ENCODE peak calls at places on chromosomes 13 and 19, in six cellular contexts. One of them, this sample, is unnamed.

GRCh38 chr19:34678421-34678820 is 943 bp downstream of the ZNF302 start:
- DNase-seq in heart right ventricle: no peak
- DNase-seq in nephron progenitor cell: no peak
- DNase-seq in dorsolateral prefrontal cortex: no peak
- DNase-seq in thoracic aorta: no peak
- DNase-seq in choroid plexus epithelial cell: no peak
- DNase-seq in this sample: no peak

GRCh38 chr13:43057653-43058317 is 34.4 kb downstream of the DNAJC15 start:
- DNase-seq in choroid plexus epithelial cell: peak; percentile 76
- DNase-seq in thoracic aorta: no peak
- DNase-seq in dorsolateral prefrontal cortex: no peak
- DNase-seq in heart right ventricle: no peak
- DNase-seq in nephron progenitor cell: no peak
- DNase-seq in this sample: no peak

GRCh38 chr13:39684531-39685137 is 29.2 kb downstream of the COG6 start:
- DNase-seq in dorsolateral prefrontal cortex: no peak
- DNase-seq in choroid plexus epithelial cell: peak; percentile 72
- DNase-seq in heart right ventricle: no peak
- DNase-seq in thoracic aorta: no peak
- DNase-seq in nephron progenitor cell: no peak
- DNase-seq in this sample: no peak

GRCh38 chr19:54158812-54159351 is 639 bp downstream of the LENG1 start:
- DNase-seq in heart right ventricle: no peak
- DNase-seq in thoracic aorta: no peak
- DNase-seq in choroid plexus epithelial cell: peak; percentile 35
- DNase-seq in nephron progenitor cell: no peak
- DNase-seq in dorsolateral prefrontal cortex: no peak
- DNase-seq in this sample: no peak

GRCh38 chr13:40125336-40125735 is 469.9 kb downstream of the COG6 start:
- DNase-seq in choroid plexus epithelial cell: no peak
- DNase-seq in thoracic aorta: no peak
- DNase-seq in dorsolateral prefrontal cortex: no peak
- DNase-seq in heart right ventricle: no peak
- DNase-seq in nephron progenitor cell: no peak
- DNase-seq in this sample: no peak

GRCh38 chr19:15265214-15265613 is 33.0 kb upstream of the EPHX3 start:
- DNase-seq in heart right ventricle: no peak
- DNase-seq in nephron progenitor cell: no peak
- DNase-seq in thoracic aorta: no peak
- DNase-seq in choroid plexus epithelial cell: no peak
- DNase-seq in dorsolateral prefrontal cortex: no peak
- DNase-seq in this sample: no peak

GRCh38 chr19:38839816-38840582 is 8.4 kb upstream of the ECH1 start:
- DNase-seq in dorsolateral prefrontal cortex: no peak
- DNase-seq in choroid plexus epithelial cell: no peak
- DNase-seq in heart right ventricle: no peak
- DNase-seq in nephron progenitor cell: no peak
- DNase-seq in thoracic aorta: no peak
- DNase-seq in this sample: no peak

GRCh38 chr19:16470911-16471811 is 609 bp downstream of the EPS15L1 start:
- DNase-seq in thoracic aorta: no peak
- DNase-seq in nephron progenitor cell: no peak
- DNase-seq in heart right ventricle: peak; percentile 25
- DNase-seq in dorsolateral prefrontal cortex: no peak
- DNase-seq in choroid plexus epithelial cell: peak; percentile 71
- DNase-seq in this sample: no peak

GRCh38 chr19:51689751-51690358 is 3.3 kb upstream of the SPACA6 start:
- DNase-seq in dorsolateral prefrontal cortex: no peak
- DNase-seq in nephron progenitor cell: peak; percentile 89
- DNase-seq in thoracic aorta: no peak
- DNase-seq in heart right ventricle: peak; percentile 63
- DNase-seq in choroid plexus epithelial cell: peak; percentile 53
- DNase-seq in this sample: no peak

GRCh38 chr13:50261502-50261901 is 246.3 kb downstream of the KCNRG start:
- DNase-seq in heart right ventricle: no peak
- DNase-seq in choroid plexus epithelial cell: no peak
- DNase-seq in dorsolateral prefrontal cortex: no peak
- DNase-seq in thoracic aorta: no peak
- DNase-seq in nephron progenitor cell: no peak
- DNase-seq in this sample: no peak

GRCh38 chr13:59038824-59039223 is 1124.9 kb downstream of the DIAPH3 start:
- DNase-seq in choroid plexus epithelial cell: peak; percentile 76
- DNase-seq in thoracic aorta: no peak
- DNase-seq in nephron progenitor cell: no peak
- DNase-seq in dorsolateral prefrontal cortex: no peak
- DNase-seq in heart right ventricle: no peak
- DNase-seq in this sample: no peak

GRCh38 chr13:71320452-71320851 is 546.6 kb downstream of the DACH1 start:
- DNase-seq in heart right ventricle: no peak
- DNase-seq in choroid plexus epithelial cell: peak; percentile 62
- DNase-seq in dorsolateral prefrontal cortex: no peak
- DNase-seq in thoracic aorta: no peak
- DNase-seq in nephron progenitor cell: no peak
- DNase-seq in this sample: no peak
- TF ChIP-seq CTCF in heart right ventricle: peak; percentile 22
- TF ChIP-seq CTCF in choroid plexus epithelial cell: peak; percentile 68
- TF ChIP-seq CTCF in dorsolateral prefrontal cortex: no peak
- TF ChIP-seq CTCF in thoracic aorta: no peak
- TF ChIP-seq CTCF in nephron progenitor cell: no peak
- TF ChIP-seq CTCF in this sample: peak; percentile 36

GRCh38 chr13:82739881-82740280 is 1142.4 kb downstream of the SLITRK1 start:
- DNase-seq in heart right ventricle: no peak
- DNase-seq in choroid plexus epithelial cell: peak; percentile 54
- DNase-seq in nephron progenitor cell: no peak
- DNase-seq in thoracic aorta: no peak
- DNase-seq in dorsolateral prefrontal cortex: no peak
- DNase-seq in this sample: no peak
- TF ChIP-seq CTCF in heart right ventricle: no peak
- TF ChIP-seq CTCF in choroid plexus epithelial cell: peak; percentile 63
- TF ChIP-seq CTCF in nephron progenitor cell: no peak
- TF ChIP-seq CTCF in thoracic aorta: no peak
- TF ChIP-seq CTCF in dorsolateral prefrontal cortex: no peak
- TF ChIP-seq CTCF in this sample: peak; percentile 14

DNA sequence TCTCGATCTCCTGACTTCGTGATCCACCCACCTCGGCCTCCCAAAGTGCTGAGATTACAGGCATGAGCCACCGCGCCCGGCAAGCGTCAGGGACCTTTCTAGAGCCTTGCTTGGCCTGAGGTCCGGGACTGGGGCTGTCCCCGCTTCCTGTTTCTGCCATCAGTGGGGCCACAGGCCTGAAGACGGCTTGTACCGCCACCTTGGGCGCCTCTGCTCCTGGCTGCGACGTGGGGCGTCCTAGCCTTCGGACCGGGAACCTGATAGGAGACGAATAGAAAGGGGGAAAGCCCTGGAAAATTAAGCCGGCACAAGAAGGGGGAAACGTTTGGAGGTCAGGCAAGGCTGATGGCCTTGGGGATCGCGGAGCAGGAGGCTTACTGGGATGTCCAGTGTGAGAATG is 35.1 kb downstream of the RNF6 start:
- DNase-seq in dorsolateral prefrontal cortex: no peak
- DNase-seq in choroid plexus epithelial cell: no peak
- DNase-seq in thoracic aorta: no peak
- DNase-seq in nephron progenitor cell: no peak
- DNase-seq in heart right ventricle: no peak
- DNase-seq in this sample: no peak
- TF ChIP-seq CTCF in dorsolateral prefrontal cortex: no peak
- TF ChIP-seq CTCF in choroid plexus epithelial cell: no peak
- TF ChIP-seq CTCF in thoracic aorta: no peak
- TF ChIP-seq CTCF in nephron progenitor cell: no peak
- TF ChIP-seq CTCF in heart right ventricle: no peak
- TF ChIP-seq CTCF in this sample: no peak

GRCh38 chr13:44844786-44845185 is 144.5 kb downstream of the NUFIP1 start:
- DNase-seq in choroid plexus epithelial cell: no peak
- DNase-seq in dorsolateral prefrontal cortex: no peak
- DNase-seq in heart right ventricle: no peak
- DNase-seq in thoracic aorta: no peak
- DNase-seq in nephron progenitor cell: no peak
- DNase-seq in this sample: no peak
- TF ChIP-seq CTCF in choroid plexus epithelial cell: no peak
- TF ChIP-seq CTCF in dorsolateral prefrontal cortex: no peak
- TF ChIP-seq CTCF in heart right ventricle: no peak
- TF ChIP-seq CTCF in thoracic aorta: no peak
- TF ChIP-seq CTCF in nephron progenitor cell: no peak
- TF ChIP-seq CTCF in this sample: no peak

DNA sequence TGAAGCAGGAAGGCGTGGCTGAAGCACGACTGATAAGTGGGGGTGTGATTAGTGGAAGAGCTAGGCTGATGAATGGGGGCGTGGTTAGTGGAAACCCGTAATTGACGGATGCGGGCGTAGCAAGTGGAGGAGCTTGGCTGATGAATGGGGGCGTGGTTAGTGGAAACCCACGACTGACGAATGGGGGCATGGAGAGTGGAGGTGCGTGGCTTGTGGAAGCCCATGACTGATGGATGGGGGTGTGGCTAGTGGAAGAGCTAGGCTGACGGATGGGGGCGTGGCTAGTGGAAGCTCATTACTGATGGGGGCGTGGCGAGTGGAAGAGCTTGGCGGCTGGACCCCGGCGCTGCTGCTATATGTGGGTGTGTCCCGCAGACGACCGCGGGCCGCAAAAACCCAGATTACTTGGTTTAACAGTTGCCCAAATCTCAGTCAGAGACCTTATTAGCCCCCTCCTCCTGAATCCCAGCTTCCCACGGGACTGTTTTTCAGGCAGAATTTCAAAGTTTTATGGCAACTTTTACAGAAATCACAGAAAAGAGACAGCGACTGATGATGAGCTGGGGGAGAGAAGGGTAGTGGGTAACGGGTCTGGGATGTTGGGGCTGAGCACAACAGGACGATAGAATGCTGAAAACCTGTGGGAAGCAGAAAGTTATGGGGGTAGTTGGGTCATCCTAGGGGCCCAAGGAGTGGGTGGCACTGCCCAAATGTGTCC is 9.0 kb upstream of the MEIS3 start:
- DNase-seq in dorsolateral prefrontal cortex: peak; percentile 95
- DNase-seq in thoracic aorta: peak; percentile 68
- DNase-seq in choroid plexus epithelial cell: peak; percentile 97
- DNase-seq in heart right ventricle: peak; percentile 80
- DNase-seq in nephron progenitor cell: peak; percentile 98
- DNase-seq in this sample: peak; percentile 89
- TF ChIP-seq CTCF in dorsolateral prefrontal cortex: no peak
- TF ChIP-seq CTCF in thoracic aorta: no peak
- TF ChIP-seq CTCF in choroid plexus epithelial cell: no peak
- TF ChIP-seq CTCF in heart right ventricle: no peak
- TF ChIP-seq CTCF in nephron progenitor cell: no peak
- TF ChIP-seq CTCF in this sample: no peak

DNA sequence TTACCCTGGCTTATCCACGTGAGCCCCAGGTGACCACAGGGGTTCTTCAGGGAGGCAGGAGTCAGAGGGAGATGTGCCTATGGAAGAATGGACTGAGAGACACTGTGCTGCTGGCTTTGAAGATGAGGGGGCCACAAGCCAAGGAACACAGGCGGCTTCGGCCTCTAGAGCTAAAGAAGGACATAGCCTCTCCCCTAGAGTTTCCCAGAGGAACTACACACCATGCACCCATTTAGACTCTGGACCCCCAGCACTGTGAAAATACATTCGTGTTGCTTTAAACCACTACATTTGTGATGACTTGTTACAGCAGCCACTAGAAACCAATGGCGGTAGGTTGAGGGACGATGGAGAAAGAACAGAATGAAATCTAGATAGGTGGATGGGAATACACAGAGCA is 13.7 kb upstream of the ATF5 start:
- DNase-seq in choroid plexus epithelial cell: no peak
- DNase-seq in heart right ventricle: no peak
- DNase-seq in dorsolateral prefrontal cortex: no peak
- DNase-seq in thoracic aorta: no peak
- DNase-seq in nephron progenitor cell: no peak
- DNase-seq in this sample: no peak
- TF ChIP-seq CTCF in choroid plexus epithelial cell: peak; percentile 5
- TF ChIP-seq CTCF in heart right ventricle: no peak
- TF ChIP-seq CTCF in dorsolateral prefrontal cortex: no peak
- TF ChIP-seq CTCF in thoracic aorta: no peak
- TF ChIP-seq CTCF in nephron progenitor cell: no peak
- TF ChIP-seq CTCF in this sample: no peak

GRCh38 chr19:41353466-41354342 is at the start of gene TGFB1:
- DNase-seq in choroid plexus epithelial cell: peak; percentile 85
- DNase-seq in nephron progenitor cell: peak; percentile 81
- DNase-seq in thoracic aorta: peak; percentile 49
- DNase-seq in heart right ventricle: peak; percentile 91
- DNase-seq in dorsolateral prefrontal cortex: peak; percentile 62
- DNase-seq in this sample: peak; percentile 97

GRCh38 chr19:41352279-41352608 is 1.5 kb downstream of the TGFB1 start:
- DNase-seq in thoracic aorta: no peak
- DNase-seq in nephron progenitor cell: no peak
- DNase-seq in dorsolateral prefrontal cortex: no peak
- DNase-seq in choroid plexus epithelial cell: no peak
- DNase-seq in heart right ventricle: no peak
- DNase-seq in this sample: no peak

GRCh38 chr19:41351339-41352245 is 2.1 kb downstream of the TGFB1 start:
- DNase-seq in choroid plexus epithelial cell: peak; percentile 55
- DNase-seq in dorsolateral prefrontal cortex: peak; percentile 34
- DNase-seq in heart right ventricle: peak; percentile 72
- DNase-seq in nephron progenitor cell: peak; percentile 67
- DNase-seq in thoracic aorta: no peak
- DNase-seq in this sample: no peak

GRCh38 chr19:41354343-41354974 is 737 bp upstream of the TGFB1 start:
- DNase-seq in heart right ventricle: peak; percentile 28
- DNase-seq in choroid plexus epithelial cell: no peak
- DNase-seq in dorsolateral prefrontal cortex: no peak
- DNase-seq in nephron progenitor cell: no peak
- DNase-seq in thoracic aorta: no peak
- DNase-seq in this sample: no peak

DNA sequence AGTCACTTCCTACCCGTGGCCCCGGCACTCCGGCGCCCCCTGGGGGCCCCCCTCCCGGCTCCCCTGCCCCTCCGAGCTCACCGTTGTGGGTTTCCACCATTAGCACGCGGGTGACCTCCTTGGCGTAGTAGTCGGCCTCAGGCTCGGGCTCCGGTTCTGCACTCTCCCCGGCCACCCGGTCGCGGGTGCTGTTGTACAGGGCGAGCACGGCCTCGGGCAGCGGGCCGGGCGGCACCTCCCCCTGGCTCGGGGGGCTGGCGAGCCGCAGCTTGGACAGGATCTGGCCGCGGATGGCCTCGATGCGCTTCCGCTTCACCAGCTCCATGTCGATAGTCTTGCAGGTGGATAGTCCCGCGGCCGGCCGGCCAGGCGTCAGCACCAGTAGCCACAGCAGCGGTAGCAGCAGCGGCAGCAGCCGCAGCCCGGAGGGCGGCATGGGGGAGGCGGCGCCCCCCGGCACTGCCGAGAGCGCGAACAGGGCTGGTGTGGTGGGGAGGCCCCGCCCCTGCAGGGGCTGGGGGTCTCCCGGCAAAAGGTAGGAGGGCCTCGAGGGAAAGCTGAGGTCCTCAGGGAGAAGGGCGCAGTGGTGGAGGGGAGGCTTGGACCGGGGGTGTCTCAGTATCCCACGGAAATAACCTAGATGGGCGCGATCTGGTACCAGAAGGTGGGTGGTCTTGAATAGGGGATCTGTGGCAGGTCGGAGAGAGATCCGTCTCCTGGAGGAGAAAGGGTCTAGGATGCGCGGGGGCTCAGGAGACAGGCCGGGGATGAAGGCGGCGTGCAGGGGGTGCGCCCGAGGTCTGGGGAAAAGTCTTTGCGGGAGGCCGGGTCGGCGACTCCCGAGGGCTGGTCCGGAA is 885 bp downstream of the TGFB1 start:
- DNase-seq in choroid plexus epithelial cell: peak; percentile 41
- DNase-seq in heart right ventricle: peak; percentile 74
- DNase-seq in dorsolateral prefrontal cortex: peak; percentile 44
- DNase-seq in nephron progenitor cell: peak; percentile 75
- DNase-seq in thoracic aorta: no peak
- DNase-seq in this sample: no peak
- TF ChIP-seq CTCF in choroid plexus epithelial cell: peak; percentile 57
- TF ChIP-seq CTCF in heart right ventricle: peak; percentile 70
- TF ChIP-seq CTCF in dorsolateral prefrontal cortex: peak; percentile 25
- TF ChIP-seq CTCF in nephron progenitor cell: peak; percentile 32
- TF ChIP-seq CTCF in thoracic aorta: peak; percentile 20
- TF ChIP-seq CTCF in this sample: peak; percentile 29